ENCODE peak calls at places on chromosomes 7 and 10, in four cellular contexts. One of them, this sample, is unnamed.

GRCh38 chr10:103921750-103922195 is 3.8 kb upstream of the STN1 start:
- DNase-seq in fibroblast of lung: peak
- DNase-seq in BE2C: no peak
- DNase-seq in HFF-Myc: no peak
- DNase-seq in this sample: no peak

GRCh38 chr10:98259606-98260319 is 8.2 kb downstream of the LOXL4 start:
- DNase-seq in HFF-Myc: no peak
- DNase-seq in BE2C: peak
- DNase-seq in fibroblast of lung: no peak
- DNase-seq in this sample: no peak

GRCh38 chr7:79620291-79620690 is 166.8 kb upstream of the MAGI2 start:
- DNase-seq in BE2C: no peak
- DNase-seq in fibroblast of lung: no peak
- DNase-seq in HFF-Myc: no peak
- DNase-seq in this sample: no peak

GRCh38 chr7:122056977-122057376 is 87.1 kb downstream of the AASS start:
- DNase-seq in BE2C: no peak
- DNase-seq in HFF-Myc: no peak
- DNase-seq in fibroblast of lung: no peak
- DNase-seq in this sample: no peak

GRCh38 chr10:17744395-17744841 is 7.6 kb upstream of the TMEM236 start:
- DNase-seq in fibroblast of lung: no peak
- DNase-seq in BE2C: no peak
- DNase-seq in HFF-Myc: no peak
- DNase-seq in this sample: no peak

GRCh38 chr10:97683556-97684357 is 3.3 kb downstream of the AVPI1 start:
- DNase-seq in HFF-Myc: no peak
- DNase-seq in BE2C: peak
- DNase-seq in fibroblast of lung: peak
- DNase-seq in this sample: no peak

GRCh38 chr7:154591544-154591943 is 411.4 kb downstream of the PAXIP1 start:
- DNase-seq in fibroblast of lung: peak
- DNase-seq in HFF-Myc: no peak
- DNase-seq in BE2C: peak
- DNase-seq in this sample: no peak

GRCh38 chr10:24465124-24465874 is 256.4 kb downstream of the KIAA1217 start:
- DNase-seq in HFF-Myc: peak
- DNase-seq in BE2C: no peak
- DNase-seq in fibroblast of lung: peak
- DNase-seq in this sample: peak

GRCh38 chr10:122254831-122255230 is 16.3 kb upstream of the BTBD16 start:
- DNase-seq in HFF-Myc: no peak
- DNase-seq in BE2C: no peak
- DNase-seq in fibroblast of lung: no peak
- DNase-seq in this sample: no peak

GRCh38 chr10:124025638-124026336 is 67.6 kb downstream of the CHST15 start:
- DNase-seq in fibroblast of lung: peak
- DNase-seq in BE2C: peak
- DNase-seq in HFF-Myc: no peak
- DNase-seq in this sample: no peak

GRCh38 chr7:94149776-94150545 is 145.8 kb upstream of the BET1 start:
- DNase-seq in BE2C: no peak
- DNase-seq in fibroblast of lung: no peak
- DNase-seq in HFF-Myc: no peak
- DNase-seq in this sample: no peak

GRCh38 chr10:43166207-43166878 is 28.1 kb downstream of the CSGALNACT2 start:
- DNase-seq in BE2C: no peak
- DNase-seq in HFF-Myc: no peak
- DNase-seq in fibroblast of lung: no peak
- DNase-seq in this sample: no peak

GRCh38 chr10:91642831-91643692 is 10.2 kb upstream of the PPP1R3C start:
- DNase-seq in fibroblast of lung: peak
- DNase-seq in HFF-Myc: no peak
- DNase-seq in BE2C: no peak
- DNase-seq in this sample: no peak

GRCh38 chr10:91643700-91644099 is 10.8 kb upstream of the PPP1R3C start:
- DNase-seq in BE2C: peak
- DNase-seq in HFF-Myc: no peak
- DNase-seq in fibroblast of lung: no peak
- DNase-seq in this sample: no peak
- TF ChIP-seq CTCF in BE2C: peak
- TF ChIP-seq CTCF in HFF-Myc: peak
- TF ChIP-seq CTCF in fibroblast of lung: peak
- TF ChIP-seq CTCF in this sample: peak

DNA sequence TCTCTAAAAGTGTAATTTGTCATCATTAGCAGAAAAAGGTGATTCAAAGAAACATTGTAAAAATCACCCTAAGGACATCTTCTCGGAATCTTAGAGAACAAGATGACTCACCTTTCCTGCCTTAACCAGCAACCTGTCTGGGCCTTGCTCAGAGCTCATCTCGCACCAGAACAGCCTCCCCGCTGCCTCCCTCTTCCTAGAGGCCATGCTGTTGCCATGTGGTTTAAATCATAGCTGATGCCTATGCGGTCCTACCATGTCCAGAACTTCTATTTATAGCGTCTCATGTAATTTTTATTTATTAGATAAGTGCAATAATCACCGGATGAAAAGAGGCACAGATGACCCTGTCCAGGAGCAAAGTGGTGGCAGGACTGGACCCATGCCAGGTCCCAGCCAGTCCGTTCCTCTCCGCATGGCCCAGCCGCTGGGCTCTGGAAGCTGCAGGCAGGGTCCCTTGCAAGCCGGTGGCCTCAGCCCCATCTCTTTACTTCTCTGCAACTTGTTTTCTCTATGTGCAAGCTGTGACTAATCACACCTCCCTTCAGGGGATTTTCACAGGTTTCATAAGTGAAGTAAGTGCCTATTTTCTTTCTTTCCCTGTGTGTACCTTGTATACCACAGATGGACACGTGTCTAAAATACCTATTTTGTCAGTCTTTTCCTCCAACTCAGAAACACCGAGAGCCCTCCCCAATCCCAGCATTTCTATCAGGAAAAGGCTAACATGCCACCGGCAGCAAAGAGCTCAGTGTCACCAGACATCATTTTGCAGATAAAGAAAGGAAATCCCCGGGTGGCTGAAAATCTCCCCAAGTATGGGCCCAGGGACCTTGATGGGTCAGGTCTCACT is 27.1 kb downstream of the KLF6 start:
- DNase-seq in BE2C: peak
- DNase-seq in HFF-Myc: no peak
- DNase-seq in fibroblast of lung: no peak
- DNase-seq in this sample: no peak
- H3K4me3 ChIP-seq in BE2C: no peak
- H3K4me3 ChIP-seq in HFF-Myc: no peak
- H3K4me3 ChIP-seq in fibroblast of lung: no peak
- H3K4me3 ChIP-seq in this sample: no peak

GRCh38 chr7:133560900-133561299 is 308.0 kb downstream of the EXOC4 start:
- DNase-seq in fibroblast of lung: no peak
- DNase-seq in BE2C: no peak
- DNase-seq in HFF-Myc: no peak
- DNase-seq in this sample: no peak

GRCh38 chr7:133562617-133563016 is 309.7 kb downstream of the EXOC4 start:
- DNase-seq in HFF-Myc: no peak
- DNase-seq in fibroblast of lung: peak
- DNase-seq in BE2C: no peak
- DNase-seq in this sample: peak

GRCh38 chr7:133563196-133563707 is 310.4 kb downstream of the EXOC4 start:
- DNase-seq in fibroblast of lung: no peak
- DNase-seq in HFF-Myc: no peak
- DNase-seq in BE2C: no peak
- DNase-seq in this sample: no peak

GRCh38 chr7:133561361-133561760 is 308.5 kb downstream of the EXOC4 start:
- DNase-seq in BE2C: no peak
- DNase-seq in fibroblast of lung: no peak
- DNase-seq in HFF-Myc: no peak
- DNase-seq in this sample: no peak

DNA sequence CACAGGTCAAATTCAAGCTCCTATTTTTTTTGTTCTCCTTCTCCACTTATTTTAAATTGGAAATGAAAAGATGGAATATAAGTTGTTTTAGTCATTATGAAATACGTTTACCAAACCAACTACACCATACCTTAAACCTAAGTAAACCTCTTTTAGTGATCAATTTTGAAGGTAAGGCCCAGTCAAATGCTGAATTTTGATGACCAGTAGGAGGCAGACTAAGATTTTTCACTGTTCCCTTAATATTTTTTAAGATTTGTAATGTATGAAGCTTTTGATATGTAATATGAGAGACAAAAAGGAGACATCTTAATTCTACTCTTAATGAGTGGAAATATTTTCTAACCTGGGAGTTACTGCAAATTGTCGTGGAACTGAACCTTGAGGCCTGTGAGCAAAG is 311.6 kb downstream of the EXOC4 start:
- DNase-seq in fibroblast of lung: no peak
- DNase-seq in BE2C: no peak
- DNase-seq in HFF-Myc: no peak
- DNase-seq in this sample: no peak
- TF ChIP-seq CTCF in fibroblast of lung: peak
- TF ChIP-seq CTCF in BE2C: peak
- TF ChIP-seq CTCF in HFF-Myc: no peak
- TF ChIP-seq CTCF in this sample: peak

GRCh38 chr10:28479927-28480326 is 53.0 kb upstream of the WAC start:
- DNase-seq in fibroblast of lung: no peak
- DNase-seq in BE2C: no peak
- DNase-seq in HFF-Myc: no peak
- DNase-seq in this sample: no peak
- H3K4me3 ChIP-seq in fibroblast of lung: no peak
- H3K4me3 ChIP-seq in BE2C: no peak
- H3K4me3 ChIP-seq in HFF-Myc: no peak
- H3K4me3 ChIP-seq in this sample: no peak

GRCh38 chr10:120436431-120437142 is 20.4 kb upstream of the PLPP4 start:
- DNase-seq in BE2C: no peak
- DNase-seq in fibroblast of lung: peak
- DNase-seq in HFF-Myc: no peak
- DNase-seq in this sample: no peak
- TF ChIP-seq CTCF in BE2C: peak
- TF ChIP-seq CTCF in fibroblast of lung: no peak
- TF ChIP-seq CTCF in HFF-Myc: no peak
- TF ChIP-seq CTCF in this sample: peak

DNA sequence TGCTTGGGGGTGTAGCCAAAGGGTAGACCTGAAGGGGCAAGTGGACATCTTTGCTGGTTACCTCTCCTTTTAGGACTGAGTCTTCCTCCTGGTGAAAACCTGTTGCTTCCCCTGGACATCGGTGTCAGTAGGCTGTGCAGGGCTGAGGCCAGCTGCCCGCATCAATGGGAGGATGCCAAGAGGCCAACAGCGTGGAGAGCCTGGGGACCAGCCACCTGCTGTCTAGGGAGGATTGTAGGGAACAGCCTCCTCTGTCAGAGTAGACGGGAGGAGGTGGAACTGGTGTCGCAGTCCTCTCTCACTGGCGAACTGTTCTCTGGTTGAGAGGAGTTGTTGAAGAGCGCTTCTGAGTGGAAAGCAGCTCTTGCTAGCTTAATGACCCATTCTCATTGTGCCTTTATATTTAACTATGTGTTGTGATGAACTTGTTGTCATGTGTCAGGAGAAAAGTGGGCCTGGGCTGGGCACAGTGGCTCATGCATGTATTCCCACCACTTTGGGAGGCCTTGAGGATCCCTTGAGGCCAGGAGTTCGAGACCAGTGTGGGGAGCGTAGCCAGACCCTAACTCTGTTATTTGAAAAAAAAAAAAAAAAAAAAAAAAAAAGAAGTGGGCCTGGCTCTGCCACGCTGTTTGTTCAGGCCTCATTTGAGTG is 1.8 kb downstream of the SUFU start:
- DNase-seq in BE2C: no peak
- DNase-seq in HFF-Myc: no peak
- DNase-seq in fibroblast of lung: no peak
- DNase-seq in this sample: no peak
- H3K4me3 ChIP-seq in BE2C: peak
- H3K4me3 ChIP-seq in HFF-Myc: peak
- H3K4me3 ChIP-seq in fibroblast of lung: peak
- H3K4me3 ChIP-seq in this sample: no peak

DNA sequence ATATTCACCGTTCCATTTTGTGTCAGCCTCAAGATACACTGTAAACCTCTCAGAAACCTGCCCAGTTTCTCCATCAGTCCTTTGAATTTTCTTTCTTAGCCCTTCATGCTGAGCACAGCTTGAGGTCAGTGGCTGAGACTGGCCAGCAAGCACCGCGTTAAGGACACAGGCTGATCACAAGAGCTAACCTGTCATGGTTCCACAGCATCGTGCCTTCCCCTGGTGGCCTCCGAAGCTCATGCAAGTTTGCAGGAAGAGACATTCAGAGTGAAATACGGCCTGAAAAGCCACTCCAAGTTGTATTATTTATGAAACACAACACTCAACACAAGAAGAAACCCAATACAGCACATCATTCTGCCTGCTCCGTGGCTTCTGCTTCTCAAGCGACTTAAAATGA is 57.0 kb upstream of the PFKP start:
- DNase-seq in fibroblast of lung: no peak
- DNase-seq in HFF-Myc: no peak
- DNase-seq in BE2C: no peak
- DNase-seq in this sample: no peak
- TF ChIP-seq CTCF in fibroblast of lung: no peak
- TF ChIP-seq CTCF in HFF-Myc: no peak
- TF ChIP-seq CTCF in BE2C: no peak
- TF ChIP-seq CTCF in this sample: no peak

GRCh38 chr10:80411267-80411668 is 2.9 kb downstream of the PRXL2A start:
- DNase-seq in fibroblast of lung: no peak
- DNase-seq in HFF-Myc: no peak
- DNase-seq in BE2C: peak
- DNase-seq in this sample: no peak

GRCh38 chr10:80412521-80412920 is 4.2 kb downstream of the PRXL2A start:
- DNase-seq in HFF-Myc: no peak
- DNase-seq in BE2C: no peak
- DNase-seq in fibroblast of lung: no peak
- DNase-seq in this sample: no peak

GRCh38 chr10:80411681-80412230 is 3.4 kb downstream of the PRXL2A start:
- DNase-seq in BE2C: no peak
- DNase-seq in fibroblast of lung: no peak
- DNase-seq in HFF-Myc: no peak
- DNase-seq in this sample: no peak

GRCh38 chr10:80414126-80414898 is 6.0 kb downstream of the PRXL2A start:
- DNase-seq in BE2C: no peak
- DNase-seq in HFF-Myc: peak
- DNase-seq in fibroblast of lung: no peak
- DNase-seq in this sample: no peak

GRCh38 chr10:80413152-80413996 is 5.0 kb downstream of the PRXL2A start:
- DNase-seq in HFF-Myc: peak
- DNase-seq in BE2C: peak
- DNase-seq in fibroblast of lung: peak
- DNase-seq in this sample: no peak
- H3K4me3 ChIP-seq in HFF-Myc: no peak
- H3K4me3 ChIP-seq in BE2C: no peak
- H3K4me3 ChIP-seq in fibroblast of lung: no peak
- H3K4me3 ChIP-seq in this sample: no peak